ENCODE peak calls at places on chromosomes 11 and 22, in five cellular contexts. One of them, this sample, is unnamed.

GRCh38 chr11:130400793-130401483 is 27.5 kb downstream of the ADAMTS8 start:
- DNase-seq in activated B cell treated with CpG ODN at 0.5 μM for 24 hours: no peak
- DNase-seq in prostate gland: no peak
- DNase-seq in cardiac fibroblast: peak; percentile 89
- DNase-seq in GM12865: no peak
- DNase-seq in this sample: peak; percentile 81

GRCh38 chr11:111688028-111688427 is 78.2 kb downstream of the PPP2R1B start:
- DNase-seq in GM12865: no peak
- DNase-seq in activated B cell treated with CpG ODN at 0.5 μM for 24 hours: no peak
- DNase-seq in cardiac fibroblast: no peak
- DNase-seq in prostate gland: no peak
- DNase-seq in this sample: no peak

GRCh38 chr11:63592975-63593395 is 21.2 kb downstream of the PLAAT3 start:
- DNase-seq in GM12865: peak; percentile 52
- DNase-seq in prostate gland: no peak
- DNase-seq in cardiac fibroblast: peak; percentile 56
- DNase-seq in activated B cell treated with CpG ODN at 0.5 μM for 24 hours: no peak
- DNase-seq in this sample: no peak

GRCh38 chr11:128463386-128463829 is 124.0 kb downstream of the ETS1 start:
- DNase-seq in cardiac fibroblast: peak; percentile 96
- DNase-seq in prostate gland: no peak
- DNase-seq in activated B cell treated with CpG ODN at 0.5 μM for 24 hours: no peak
- DNase-seq in GM12865: no peak
- DNase-seq in this sample: peak; percentile 83

GRCh38 chr11:129225190-129225589 is 33.1 kb upstream of the ARHGAP32 start:
- DNase-seq in cardiac fibroblast: peak; percentile 65
- DNase-seq in prostate gland: no peak
- DNase-seq in GM12865: no peak
- DNase-seq in activated B cell treated with CpG ODN at 0.5 μM for 24 hours: no peak
- DNase-seq in this sample: peak; percentile 58

GRCh38 chr11:109150603-109151002 is 271.4 kb upstream of the C11orf87 start:
- DNase-seq in cardiac fibroblast: no peak
- DNase-seq in activated B cell treated with CpG ODN at 0.5 μM for 24 hours: no peak
- DNase-seq in GM12865: no peak
- DNase-seq in prostate gland: no peak
- DNase-seq in this sample: no peak

GRCh38 chr11:118918128-118918685 is 7.5 kb downstream of the BCL9L start:
- DNase-seq in GM12865: no peak
- DNase-seq in activated B cell treated with CpG ODN at 0.5 μM for 24 hours: no peak
- DNase-seq in prostate gland: peak; percentile 72
- DNase-seq in cardiac fibroblast: peak; percentile 98
- DNase-seq in this sample: peak; percentile 95

GRCh38 chr22:22431271-22432220 is 77.0 kb downstream of the ZNF280B start:
- DNase-seq in cardiac fibroblast: peak; percentile 58
- DNase-seq in activated B cell treated with CpG ODN at 0.5 μM for 24 hours: peak; percentile 60
- DNase-seq in prostate gland: peak; percentile 33
- DNase-seq in GM12865: peak; percentile 63
- DNase-seq in this sample: peak; percentile 75

GRCh38 chr11:73154178-73154577 is 12.1 kb upstream of the FCHSD2 start:
- DNase-seq in activated B cell treated with CpG ODN at 0.5 μM for 24 hours: peak; percentile 45
- DNase-seq in cardiac fibroblast: no peak
- DNase-seq in GM12865: peak; percentile 96
- DNase-seq in prostate gland: no peak
- DNase-seq in this sample: no peak

GRCh38 chr11:126821832-126822231 is 178.7 kb downstream of the KIRREL3 start:
- DNase-seq in activated B cell treated with CpG ODN at 0.5 μM for 24 hours: no peak
- DNase-seq in prostate gland: no peak
- DNase-seq in GM12865: no peak
- DNase-seq in cardiac fibroblast: no peak
- DNase-seq in this sample: no peak

GRCh38 chr22:25062378-25063095 is 110.0 kb downstream of the KIAA1671 start:
- DNase-seq in cardiac fibroblast: no peak
- DNase-seq in GM12865: no peak
- DNase-seq in prostate gland: no peak
- DNase-seq in activated B cell treated with CpG ODN at 0.5 μM for 24 hours: no peak
- DNase-seq in this sample: no peak

GRCh38 chr22:25061605-25062377 is 109.3 kb downstream of the KIAA1671 start:
- DNase-seq in prostate gland: no peak
- DNase-seq in GM12865: no peak
- DNase-seq in activated B cell treated with CpG ODN at 0.5 μM for 24 hours: no peak
- DNase-seq in cardiac fibroblast: no peak
- DNase-seq in this sample: no peak

GRCh38 chr22:25061134-25061533 is 108.6 kb downstream of the KIAA1671 start:
- DNase-seq in cardiac fibroblast: no peak
- DNase-seq in prostate gland: no peak
- DNase-seq in GM12865: no peak
- DNase-seq in activated B cell treated with CpG ODN at 0.5 μM for 24 hours: no peak
- DNase-seq in this sample: no peak

GRCh38 chr22:25059438-25059837 is 106.9 kb downstream of the KIAA1671 start:
- DNase-seq in activated B cell treated with CpG ODN at 0.5 μM for 24 hours: no peak
- DNase-seq in cardiac fibroblast: no peak
- DNase-seq in GM12865: no peak
- DNase-seq in prostate gland: no peak
- DNase-seq in this sample: no peak

DNA sequence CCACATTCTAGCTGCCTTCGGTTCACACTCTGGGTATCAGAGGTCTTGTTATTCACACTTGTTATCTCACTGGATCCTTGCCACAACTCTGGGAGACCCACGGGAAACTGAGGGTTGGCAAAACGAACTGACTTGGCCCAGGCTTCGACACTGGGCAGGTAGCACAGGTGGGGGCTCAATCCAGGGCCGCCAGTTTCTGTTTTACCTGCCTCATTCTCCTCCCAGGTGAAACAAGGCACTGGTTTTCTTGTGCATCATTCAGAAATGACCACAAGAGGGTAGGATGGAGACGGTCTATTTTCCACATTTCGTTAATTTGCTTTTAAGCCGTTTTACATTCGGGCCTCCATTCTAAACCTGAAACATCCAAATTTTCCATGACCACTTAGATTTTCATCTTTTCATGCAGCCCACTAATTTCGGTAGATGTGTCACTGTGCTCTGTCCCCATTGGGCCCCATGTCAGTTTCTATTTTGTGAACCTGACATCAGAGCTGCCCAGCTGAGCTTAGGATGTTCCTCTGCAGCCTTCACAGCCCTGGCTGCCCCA is 108.1 kb downstream of the KIAA1671 start:
- DNase-seq in GM12865: no peak
- DNase-seq in prostate gland: no peak
- DNase-seq in activated B cell treated with CpG ODN at 0.5 μM for 24 hours: no peak
- DNase-seq in cardiac fibroblast: no peak
- DNase-seq in this sample: no peak
- TF ChIP-seq CTCF in GM12865: peak; percentile 20
- TF ChIP-seq CTCF in prostate gland: peak; percentile 25
- TF ChIP-seq CTCF in activated B cell treated with CpG ODN at 0.5 μM for 24 hours: no peak
- TF ChIP-seq CTCF in cardiac fibroblast: no peak
- TF ChIP-seq CTCF in this sample: no peak

GRCh38 chr11:46247664-46248063 is 29.8 kb upstream of the CREB3L1 start:
- DNase-seq in prostate gland: peak; percentile 78
- DNase-seq in activated B cell treated with CpG ODN at 0.5 μM for 24 hours: no peak
- DNase-seq in cardiac fibroblast: no peak
- DNase-seq in GM12865: peak; percentile 76
- DNase-seq in this sample: no peak
- TF ChIP-seq CTCF in prostate gland: peak; percentile 71
- TF ChIP-seq CTCF in activated B cell treated with CpG ODN at 0.5 μM for 24 hours: no peak
- TF ChIP-seq CTCF in cardiac fibroblast: peak; percentile 32
- TF ChIP-seq CTCF in GM12865: peak; percentile 54
- TF ChIP-seq CTCF in this sample: peak; percentile 7

GRCh38 chr11:1226226-1226961 is 3.5 kb downstream of the MUC5B start:
- DNase-seq in activated B cell treated with CpG ODN at 0.5 μM for 24 hours: no peak
- DNase-seq in GM12865: no peak
- DNase-seq in cardiac fibroblast: no peak
- DNase-seq in prostate gland: no peak
- DNase-seq in this sample: no peak
- TF ChIP-seq CTCF in activated B cell treated with CpG ODN at 0.5 μM for 24 hours: no peak
- TF ChIP-seq CTCF in GM12865: peak; percentile 14
- TF ChIP-seq CTCF in cardiac fibroblast: no peak
- TF ChIP-seq CTCF in prostate gland: no peak
- TF ChIP-seq CTCF in this sample: no peak

DNA sequence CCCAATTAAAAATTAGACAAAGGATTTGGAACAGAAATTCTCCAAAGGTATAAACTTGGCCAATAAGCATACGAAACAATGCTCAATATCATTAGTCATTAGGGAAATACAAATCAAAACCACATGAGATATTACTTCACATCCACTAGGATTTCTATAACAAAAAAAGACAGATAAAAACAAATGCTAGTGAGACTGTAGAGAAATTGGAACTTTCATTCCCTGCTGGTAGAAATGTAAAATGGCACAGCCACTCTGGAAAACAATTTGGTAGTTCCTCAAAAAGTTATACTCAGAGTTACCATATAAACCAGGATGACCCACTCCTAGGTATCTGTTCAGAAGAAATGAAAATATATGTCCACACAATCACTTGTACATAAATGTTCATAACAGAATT is 71.6 kb downstream of the RPL27A start:
- DNase-seq in prostate gland: no peak
- DNase-seq in GM12865: no peak
- DNase-seq in cardiac fibroblast: peak; percentile 56
- DNase-seq in activated B cell treated with CpG ODN at 0.5 μM for 24 hours: no peak
- DNase-seq in this sample: peak; percentile 64
- TF ChIP-seq CTCF in prostate gland: peak; percentile 20
- TF ChIP-seq CTCF in GM12865: no peak
- TF ChIP-seq CTCF in cardiac fibroblast: peak; percentile 53
- TF ChIP-seq CTCF in activated B cell treated with CpG ODN at 0.5 μM for 24 hours: no peak
- TF ChIP-seq CTCF in this sample: peak; percentile 39

GRCh38 chr11:77057938-77058474 is 8.8 kb upstream of the CAPN5 start:
- DNase-seq in cardiac fibroblast: no peak
- DNase-seq in GM12865: no peak
- DNase-seq in activated B cell treated with CpG ODN at 0.5 μM for 24 hours: no peak
- DNase-seq in prostate gland: no peak
- DNase-seq in this sample: no peak

GRCh38 chr11:77056814-77057402 is 9.9 kb upstream of the CAPN5 start:
- DNase-seq in prostate gland: no peak
- DNase-seq in GM12865: no peak
- DNase-seq in activated B cell treated with CpG ODN at 0.5 μM for 24 hours: no peak
- DNase-seq in cardiac fibroblast: no peak
- DNase-seq in this sample: no peak

GRCh38 chr11:77054018-77054417 is 12.8 kb upstream of the CAPN5 start:
- DNase-seq in cardiac fibroblast: no peak
- DNase-seq in GM12865: no peak
- DNase-seq in activated B cell treated with CpG ODN at 0.5 μM for 24 hours: no peak
- DNase-seq in prostate gland: no peak
- DNase-seq in this sample: no peak

GRCh38 chr11:77055056-77055680 is 11.6 kb upstream of the CAPN5 start:
- DNase-seq in cardiac fibroblast: no peak
- DNase-seq in prostate gland: no peak
- DNase-seq in GM12865: no peak
- DNase-seq in activated B cell treated with CpG ODN at 0.5 μM for 24 hours: no peak
- DNase-seq in this sample: no peak

GRCh38 chr11:77055913-77056312 is 10.9 kb upstream of the CAPN5 start:
- DNase-seq in activated B cell treated with CpG ODN at 0.5 μM for 24 hours: no peak
- DNase-seq in prostate gland: no peak
- DNase-seq in cardiac fibroblast: no peak
- DNase-seq in GM12865: no peak
- DNase-seq in this sample: no peak
- TF ChIP-seq CTCF in activated B cell treated with CpG ODN at 0.5 μM for 24 hours: no peak
- TF ChIP-seq CTCF in prostate gland: no peak
- TF ChIP-seq CTCF in cardiac fibroblast: no peak
- TF ChIP-seq CTCF in GM12865: no peak
- TF ChIP-seq CTCF in this sample: no peak

This sample was measured in foreskin fibroblast.